ENCODE peak calls at places on chromosomes 4 and X, in nine cellular contexts. G is breast epithelium, N is endothelial cell of umbilical vein, A is MM.1S, X is left ventricle myocardium inferior, D is astrocyte, Y is mammary epithelial cell, L is lower lobe of right lung, R is GM23248. V is an unnamed sample.

GRCh38 chrX:133980832-133981588 is 4.4 kb downstream of the GPC3 start:
- DNase-seq in G (no peak), N (no peak), A (no peak), X (no peak), D (no peak), Y (no peak), L (no peak), R (no peak), V (no peak)

GRCh38 chrX:46838974-46839480 is 2.2 kb downstream of the RP2 start:
- DNase-seq in G (no peak), N (no peak), A (no peak), X (no peak), D (no peak), Y (no peak), L (no peak), R (peak; percentile 36), V (no peak)

GRCh38 chrX:65578346-65578745 is 43.8 kb upstream of the LAS1L start:
- DNase-seq in G (no peak), N (no peak), A (no peak), X (no peak), D (no peak), Y (no peak), L (no peak), R (no peak), V (no peak)

GRCh38 chr4:47219586-47219985 is 188.2 kb downstream of the GABRB1 start:
- DNase-seq in G (no peak), N (no peak), A (no peak), X (no peak), D (no peak), Y (no peak), L (no peak), R (no peak), V (no peak)

GRCh38 chr4:55435136-55435535 is 39.4 kb downstream of the TMEM165 start:
- DNase-seq in G (no peak), N (peak; percentile 69), A (no peak), X (no peak), D (no peak), Y (no peak), L (no peak), R (peak; percentile 66), V (no peak)

GRCh38 chr4:76198411-76199237 is 15.0 kb downstream of the SCARB2 start:
- DNase-seq in G (peak; percentile 44), N (peak; percentile 95), A (peak; percentile 86), X (peak; percentile 46), D (peak; percentile 93), Y (peak; percentile 71), L (peak; percentile 54), R (peak; percentile 87), V (no peak)

GRCh38 chr4:14607578-14607977 is 394.7 kb upstream of the CPEB2 start:
- DNase-seq in G (no peak), N (no peak), A (no peak), X (no peak), D (no peak), Y (peak; percentile 3), L (no peak), R (no peak), V (no peak)

GRCh38 chrX:68686684-68687045 is 39.2 kb downstream of the STARD8 start:
- DNase-seq in G (peak; percentile 26), N (no peak), A (no peak), X (peak; percentile 37), D (peak; percentile 20), Y (no peak), L (peak; percentile 53), R (peak; percentile 22), V (no peak)

GRCh38 chrX:73851014-73852009 is 288.3 kb downstream of the CHIC1 start:
- DNase-seq in G (peak; percentile 96), N (no peak), A (peak; percentile 85), X (no peak), D (peak; percentile 93), Y (peak; percentile 95), L (no peak), R (no peak), V (no peak)

GRCh38 chr4:183601381-183601780 is 57.6 kb downstream of the RWDD4 start:
- DNase-seq in G (no peak), N (no peak), A (no peak), X (no peak), D (no peak), Y (no peak), L (no peak), R (no peak), V (no peak)

GRCh38 chrX:31580726-31581125 is 508.9 kb upstream of the FTHL17 start:
- DNase-seq in G (no peak), N (peak; percentile 45), A (no peak), X (no peak), D (peak; percentile 86), Y (peak; percentile 56), L (no peak), R (peak; percentile 74), V (no peak)

GRCh38 chrX:106698693-106699092 is 27.8 kb upstream of the RNF128 start:
- DNase-seq in G (no peak), N (no peak), A (no peak), X (no peak), D (peak; percentile 38), Y (peak; percentile 6), L (no peak), R (peak; percentile 72), V (no peak)

GRCh38 chrX:16082470-16083085 is 40.8 kb upstream of the GRPR start:
- DNase-seq in G (no peak), N (no peak), A (no peak), X (no peak), D (no peak), Y (no peak), L (no peak), R (no peak), V (no peak)

GRCh38 chr4:5888222-5888701 is 4.6 kb downstream of the CRMP1 start:
- DNase-seq in G (no peak), N (no peak), A (no peak), X (no peak), D (no peak), Y (no peak), L (no peak), R (no peak), V (no peak)

GRCh38 chrX:16797358-16797757 is 11.1 kb downstream of the TXLNG start:
- DNase-seq in G (no peak), N (no peak), A (no peak), X (no peak), D (peak; percentile 19), Y (no peak), L (no peak), R (peak; percentile 68), V (no peak)

DNA sequence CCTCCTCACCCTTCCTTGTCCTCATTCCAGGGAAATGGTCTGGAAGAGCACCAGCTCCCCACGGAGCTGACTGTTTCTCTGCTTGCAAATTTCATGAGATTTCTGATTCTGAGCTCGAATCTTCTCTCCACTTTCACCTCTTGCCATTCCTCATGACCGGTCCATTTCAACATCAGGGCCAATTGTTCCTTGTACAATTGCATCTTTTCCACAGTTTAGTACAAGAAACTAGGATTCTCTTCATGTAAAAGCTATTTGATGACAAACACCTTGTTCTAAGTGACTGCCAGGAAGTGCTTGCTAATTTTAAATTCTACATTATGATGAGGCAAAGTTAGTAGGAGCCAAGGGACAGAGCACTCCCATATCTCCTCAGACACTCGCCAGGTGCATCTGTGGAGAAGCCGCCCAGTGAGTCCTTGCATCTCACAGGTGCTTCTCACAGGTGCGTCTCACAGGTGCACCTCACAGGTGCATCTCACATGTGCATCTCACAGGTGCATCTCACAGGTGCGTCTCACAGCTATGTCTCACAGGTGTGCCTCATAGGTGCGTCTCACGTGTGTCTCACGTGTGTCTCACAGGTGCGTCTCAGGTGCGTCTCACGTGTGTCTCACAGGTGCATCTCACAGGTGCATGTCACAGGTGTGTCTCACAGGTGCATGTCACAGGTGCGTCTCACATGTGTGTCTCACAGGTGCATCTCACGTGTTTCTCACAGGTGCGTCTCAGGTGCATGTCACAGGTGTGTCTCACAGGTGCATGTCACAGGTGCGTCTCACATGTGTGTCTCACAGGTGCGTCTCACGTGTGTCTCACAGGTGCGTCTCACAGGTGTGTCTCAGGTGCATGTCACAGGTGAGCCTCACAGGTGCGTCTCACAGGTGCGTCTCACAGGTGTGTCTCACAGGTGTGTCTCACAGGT is 3.0 kb upstream of the PDE6B start:
- DNase-seq in G (no peak), N (no peak), A (no peak), X (no peak), D (no peak), Y (no peak), L (no peak), R (peak; percentile 43), V (no peak)
- H3K27me3 ChIP-seq in G (no peaks in the 10 kb centered on the region), N (no peaks in the 10 kb centered on the region), A (no peaks in the 10 kb centered on the region), X (peaks cover 83% of the 10 kb centered on the region), D (no peaks in the 10 kb centered on the region), Y (no peaks in the 10 kb centered on the region), L (peaks cover 20% of the 10 kb centered on the region), R (peaks cover 8% of the 10 kb centered on the region), V (no peaks in the 10 kb centered on the region)

DNA sequence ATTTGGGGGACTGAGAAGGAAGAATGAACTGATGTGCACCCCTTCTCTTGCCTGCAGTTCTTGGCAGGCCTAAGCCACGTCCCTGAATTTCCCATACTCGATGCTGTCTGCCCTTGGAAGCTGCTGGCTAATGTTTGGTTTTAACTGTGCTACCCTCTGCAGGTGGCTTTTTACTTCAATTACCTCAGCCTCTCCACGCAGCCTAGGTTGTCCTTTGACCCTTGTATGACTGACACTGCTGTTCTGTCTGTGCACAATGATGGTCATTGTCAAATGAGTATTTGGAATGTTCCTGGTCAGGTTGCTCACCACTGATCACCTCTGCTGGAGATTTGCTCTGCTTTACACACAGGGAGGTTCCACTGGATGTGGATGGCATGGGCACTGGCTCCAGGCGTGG is 137.1 kb downstream of the ZNF518B start:
- DNase-seq in G (no peak), N (no peak), A (no peak), X (no peak), D (no peak), Y (no peak), L (no peak), R (no peak), V (no peak)
- H3K27me3 ChIP-seq in G (no peaks in the 10 kb centered on the region), N (no peaks in the 10 kb centered on the region), A (no peaks in the 10 kb centered on the region), X (peaks cover 14% of the 10 kb centered on the region), D (no peaks in the 10 kb centered on the region), Y (no peaks in the 10 kb centered on the region), L (no peaks in the 10 kb centered on the region), R (peaks cover 10% of the 10 kb centered on the region), V (no peaks in the 10 kb centered on the region)

GRCh38 chrX:107787827-107788226 is 10.3 kb downstream of the NCBP2L start:
- DNase-seq in G (no peak), N (peak; percentile 4), A (no peak), X (no peak), D (no peak), Y (no peak), L (no peak), R (peak; percentile 14), V (no peak)
- H3K27me3 ChIP-seq in G (no peaks in the 10 kb centered on the region), N (peaks cover 10% of the 10 kb centered on the region), A (no peaks in the 10 kb centered on the region), X (no peaks in the 10 kb centered on the region), D (peaks cover 4% of the 10 kb centered on the region), Y (peaks cover 3% of the 10 kb centered on the region), L (no peaks in the 10 kb centered on the region), R (no peaks in the 10 kb centered on the region), V (no peaks in the 10 kb centered on the region)

DNA sequence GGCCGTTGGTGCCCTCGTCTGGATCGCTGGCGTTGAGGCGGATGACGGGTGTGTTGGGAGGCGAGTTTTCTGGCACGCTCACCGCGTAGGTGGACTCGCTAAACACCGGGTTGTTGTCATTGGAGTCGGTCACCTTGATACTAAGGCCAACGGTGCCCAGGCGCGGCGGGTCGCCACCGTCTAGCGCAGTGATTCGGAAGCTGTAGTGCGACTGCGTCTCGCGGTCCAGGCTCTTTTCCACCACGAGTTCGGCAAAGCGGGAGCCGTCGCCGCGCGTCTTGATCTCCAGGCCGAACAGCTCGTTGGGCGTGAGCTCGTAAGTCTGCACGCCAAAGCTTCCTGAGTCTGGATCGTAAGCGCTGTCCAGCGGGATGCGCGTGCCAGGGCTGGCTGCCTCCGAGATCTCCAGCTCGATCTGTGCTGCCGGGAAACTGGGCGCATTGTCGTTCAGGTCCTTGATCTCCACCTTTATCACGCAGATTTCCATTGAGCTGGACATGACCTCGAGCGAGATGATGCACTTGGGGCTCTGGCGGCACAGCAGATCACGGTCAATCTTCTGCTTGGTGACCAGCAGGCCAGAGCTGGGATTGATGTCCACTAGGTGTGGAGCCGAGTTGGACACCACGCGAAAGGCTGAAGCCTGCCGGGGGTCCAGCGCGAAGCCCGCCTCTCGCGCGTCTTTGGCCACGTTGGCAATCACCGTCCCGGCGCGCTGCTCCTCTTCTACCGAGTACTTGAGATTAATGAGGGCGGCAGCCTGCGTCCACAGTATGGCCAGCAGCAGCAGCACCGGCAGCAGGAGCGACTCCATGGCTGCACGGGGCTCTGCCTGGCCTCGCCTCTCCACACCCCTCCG is 2.1 kb downstream of the PCDH19 start:
- DNase-seq in G (no peak), N (peak; percentile 24), A (no peak), X (no peak), D (no peak), Y (no peak), L (no peak), R (no peak), V (no peak)
- H3K27me3 ChIP-seq in G (peaks cover 3% of the 10 kb centered on the region), N (peaks cover 48% of the 10 kb centered on the region), A (peaks cover 5% of the 10 kb centered on the region), X (peaks cover 68% of the 10 kb centered on the region), D (peaks cover 40% of the 10 kb centered on the region), Y (peaks cover 19% of the 10 kb centered on the region), L (peaks cover 48% of the 10 kb centered on the region), R (peaks cover 4% of the 10 kb centered on the region), V (no peaks in the 10 kb centered on the region)

V was measured in CD8-positive, alpha-beta T cell.